ENCODE peak calls at places on chromosomes 6 and 20, in four cellular contexts. G, I, R and C are unnamed samples.

GRCh38 chr20:51624157-51624731 is 81.7 kb upstream of the NFATC2 start:
- DNase-seq in I (peak; percentile 41), R (peak; percentile 73), G (peak; percentile 43), C (peak; percentile 65)

GRCh38 chr20:24131281-24131680 is 142.7 kb upstream of the GGTLC1 start:
- DNase-seq in I (no peak), R (no peak), G (no peak), C (no peak)

GRCh38 chr6:148617522-148617921 is 129.3 kb upstream of the UST start:
- DNase-seq in R (no peak), G (no peak), I (no peak), C (peak; percentile 14)

GRCh38 chr6:134375199-134375598 is 57.3 kb upstream of the SGK1 start:
- DNase-seq in G (no peak), I (no peak), R (no peak), C (no peak)

GRCh38 chr6:75285156-75285639 is 606 bp upstream of the TMEM30A start:
- DNase-seq in I (no peak), R (no peak), G (no peak), C (no peak)

GRCh38 chr20:17614176-17614811 is 44.4 kb downstream of the DSTN start:
- DNase-seq in I (peak; percentile 83), G (peak; percentile 29), R (peak; percentile 62), C (no peak)

GRCh38 chr6:138691595-138692057 is 81.9 kb upstream of the CCDC28A start:
- DNase-seq in I (no peak), R (peak; percentile 51), G (no peak), C (no peak)

GRCh38 chr6:132128424-132128823 is 177.3 kb upstream of the CCN2 start:
- DNase-seq in G (no peak), R (no peak), I (no peak), C (no peak)

GRCh38 chr20:14566505-14566904 is 229.1 kb upstream of the FLRT3 start:
- DNase-seq in R (peak; percentile 34), I (no peak), G (no peak), C (peak; percentile 49)

GRCh38 chr6:168616807-168617756 is 176.1 kb downstream of the SMOC2 start:
- DNase-seq in G (no peak), R (peak; percentile 50), I (peak; percentile 39), C (no peak)

GRCh38 chr6:144895890-144896289 is 610.8 kb downstream of the UTRN start:
- DNase-seq in R (no peak), G (no peak), I (no peak), C (no peak)

GRCh38 chr6:165118736-165119135 is 190.7 kb downstream of the C6orf118 start:
- DNase-seq in R (no peak), G (no peak), I (no peak), C (no peak)

GRCh38 chr6:95280690-95281273 is 296.6 kb upstream of the MANEA start:
- DNase-seq in I (peak; percentile 9), R (peak; percentile 69), G (no peak), C (peak; percentile 34)

GRCh38 chr6:160378886-160379285 is 30.7 kb downstream of the SLC22A3 start:
- DNase-seq in R (no peak), I (no peak), G (no peak), C (no peak)

GRCh38 chr6:2750832-2751231 is at the start of gene MYLK4:
- DNase-seq in G (no peak), I (no peak), R (no peak), C (no peak)

GRCh38 chr20:6766433-6766832 is 1.1 kb upstream of the BMP2 start:
- DNase-seq in I (no peak), R (no peak), G (no peak), C (no peak)

GRCh38 chr6:7270320-7271204 is 42.4 kb downstream of the SSR1 start:
- DNase-seq in G (peak; percentile 4), I (no peak), R (no peak), C (no peak)

GRCh38 chr20:35845561-35845960 is 73.7 kb downstream of the PHF20 start:
- DNase-seq in G (no peak), R (no peak), I (no peak), C (no peak)

GRCh38 chr6:63904844-63905243 is 269.2 kb downstream of the PHF3 start:
- DNase-seq in I (no peak), G (no peak), R (peak; percentile 62), C (no peak)

GRCh38 chr6:138499303-138499991 is at the start of gene NHSL1:
- DNase-seq in R (peak; percentile 68), I (no peak), G (no peak), C (no peak)

GRCh38 chr20:32761417-32761830 is 761 bp upstream of the DNMT3B start:
- DNase-seq in G (no peak), R (no peak), I (no peak), C (no peak)

GRCh38 chr6:111730835-111731234 is 125.2 kb upstream of the TRAF3IP2 start:
- DNase-seq in I (peak; percentile 44), R (no peak), G (no peak), C (no peak)

GRCh38 chr20:61254881-61255589 is 3.0 kb downstream of the CDH4 start:
- DNase-seq in R (no peak), I (no peak), G (no peak), C (no peak)

GRCh38 chr20:50215101-50215500 is 24.5 kb downstream of the CEBPB start:
- DNase-seq in G (no peak), R (no peak), I (no peak), C (no peak)

GRCh38 chr6:105401247-105402089 is 1.4 kb downstream of the PREP start:
- DNase-seq in R (no peak), I (no peak), G (no peak), C (no peak)

GRCh38 chr6:137821486-137821885 is 45.6 kb upstream of the TNFAIP3 start:
- DNase-seq in G (no peak), I (no peak), R (no peak), C (no peak)

GRCh38 chr6:32816746-32817204 is at the start of gene HLA-DOB:
- DNase-seq in G (no peak), R (peak; percentile 49), I (no peak), C (no peak)

GRCh38 chr6:139029470-139030210 is 1.1 kb downstream of the ABRACL start:
- DNase-seq in G (peak; percentile 81), R (peak; percentile 70), I (peak; percentile 64), C (peak; percentile 49)

GRCh38 chr20:44918342-44918741 is 8.5 kb downstream of the PABPC1L start:
- DNase-seq in G (no peak), R (no peak), I (no peak), C (no peak)

GRCh38 chr6:53241936-53242335 is 93.3 kb upstream of the GCM1 start:
- DNase-seq in I (no peak), R (no peak), G (peak; percentile 53), C (no peak)

GRCh38 chr6:7108196-7108963 is 619 bp downstream of the RREB1 start:
- DNase-seq in G (peak; percentile 69), I (peak; percentile 66), R (peak; percentile 72), C (peak; percentile 42)

GRCh38 chr6:149852881-149853280 is 11.3 kb downstream of the LRP11 start:
- DNase-seq in I (no peak), G (no peak), R (no peak), C (no peak)

GRCh38 chr20:9609892-9610502 is 95.6 kb downstream of the LAMP5 start:
- DNase-seq in G (no peak), R (peak; percentile 81), I (peak; percentile 55), C (peak; percentile 23)

GRCh38 chr6:32529697-32530429 is at the start of gene HLA-DRB5:
- DNase-seq in I (peak; percentile 73), G (peak; percentile 63), R (no peak), C (no peak)

GRCh38 chr6:73108949-73109348 is 116.3 kb downstream of the KHDC1L start:
- DNase-seq in I (no peak), G (no peak), R (no peak), C (no peak)

GRCh38 chr20:24647713-24648112 is 178.3 kb downstream of the SYNDIG1 start:
- DNase-seq in R (no peak), I (no peak), G (no peak), C (no peak)

GRCh38 chr6:63496388-63496804 is 75.9 kb upstream of the LOC128125822 start:
- DNase-seq in I (no peak), R (peak; percentile 44), G (no peak), C (no peak)

GRCh38 chr6:27873101-27874030 is 38.8 kb downstream of the OR2B2 start:
- DNase-seq in R (peak; percentile 35), G (peak; percentile 83), I (peak; percentile 48), C (peak; percentile 80)

GRCh38 chr20:58875111-58875510 is 22.6 kb downstream of the GNAS start:
- DNase-seq in I (no peak), G (no peak), R (no peak), C (no peak)

GRCh38 chr20:58875541-58876134 is 23.1 kb downstream of the GNAS start:
- DNase-seq in I (no peak), R (no peak), G (no peak), C (no peak)

GRCh38 chr20:58878399-58878798 is 25.9 kb downstream of the GNAS start:
- DNase-seq in I (no peak), G (no peak), R (no peak), C (no peak)

GRCh38 chr20:58876437-58876836 is 23.9 kb downstream of the GNAS start:
- DNase-seq in I (no peak), G (no peak), R (no peak), C (no peak)

GRCh38 chr20:58877374-58878360 is 25.2 kb downstream of the GNAS start:
- DNase-seq in G (no peak), I (no peak), R (no peak), C (no peak)
- H3K4me1 ChIP-seq in G (no peaks in the 10 kb centered on the region), I (no peaks in the 10 kb centered on the region), R (no peaks in the 10 kb centered on the region), C (peaks cover 10% of the 10 kb centered on the region)

GRCh38 chr20:53942973-53943372 is 127.4 kb downstream of the BCAS1 start:
- DNase-seq in I (no peak), G (no peak), R (no peak), C (no peak)
- H3K4me1 ChIP-seq in I (peaks cover 38% of the 10 kb centered on the region), G (peaks cover 12% of the 10 kb centered on the region), R (peaks cover 31% of the 10 kb centered on the region), C (peaks cover 32% of the 10 kb centered on the region)

DNA sequence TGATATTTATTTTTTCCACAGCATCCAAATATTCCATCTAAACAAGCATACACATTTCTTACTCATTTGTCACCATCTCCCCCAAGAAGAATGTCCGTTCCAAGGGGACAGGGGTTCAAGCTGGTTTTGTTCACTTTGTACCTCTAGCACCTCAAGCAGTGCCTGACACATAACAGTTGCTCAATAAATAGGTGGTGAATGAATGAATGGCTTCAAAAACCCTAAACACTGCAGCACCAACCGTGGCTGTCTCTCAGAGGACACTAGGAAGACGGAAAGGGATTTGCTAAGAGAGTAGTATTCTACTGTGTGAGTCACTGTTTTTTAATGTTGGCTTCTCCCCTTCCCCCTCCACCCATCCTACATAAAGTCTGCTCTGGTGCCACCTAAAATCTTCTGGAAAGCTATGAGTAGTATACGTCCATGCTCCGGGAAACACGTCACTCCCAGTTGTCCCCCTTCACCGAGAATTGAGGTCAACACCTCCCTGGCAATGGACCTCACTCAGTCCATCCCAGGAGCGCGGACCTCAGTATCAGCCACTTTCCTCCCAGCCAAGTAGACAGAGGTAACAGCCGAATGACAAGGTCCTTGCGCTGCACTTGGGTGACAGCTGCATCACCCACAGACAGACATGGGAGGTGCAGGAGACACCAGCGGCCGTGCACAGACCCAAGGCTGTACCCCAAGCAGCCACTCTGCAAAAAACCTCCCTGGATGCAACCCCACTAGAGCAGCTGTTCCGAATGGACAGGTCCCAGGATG is 107.4 kb downstream of the PREX1 start:
- DNase-seq in G (peak; percentile 24), R (no peak), I (no peak), C (peak; percentile 57)
- H3K4me1 ChIP-seq in G (peaks cover 30% of the 10 kb centered on the region), R (peaks cover 20% of the 10 kb centered on the region), I (peaks cover 16% of the 10 kb centered on the region), C (peaks cover 62% of the 10 kb centered on the region)

GRCh38 chr20:41145317-41145716 is 8.0 kb downstream of the PLCG1 start:
- DNase-seq in G (no peak), R (no peak), I (no peak), C (no peak)
- H3K4me1 ChIP-seq in G (peaks cover 37% of the 10 kb centered on the region), R (peaks cover 24% of the 10 kb centered on the region), I (peaks cover 94% of the 10 kb centered on the region), C (peaks cover 22% of the 10 kb centered on the region)